ENCODE peak calls at places on chromosomes 5 and 9, in nine cellular contexts. F is choroid plexus epithelial cell, B is adrenal gland, I is fibroblast of pulmonary artery, Q is MM.1S, Y is HCEC 1CT, D is B cell, T is tibial nerve, S is fibroblast of mammary gland. L is an unnamed sample.

GRCh38 chr5:179858241-179858585 is 404 bp downstream of the MRNIP start:
- DNase-seq in D (peak), F (peak), B (no peak), Q (peak), S (no peak), I (peak), T (no peak), Y (no peak), L (peak)

GRCh38 chr5:65163698-65164097 is 318.0 kb downstream of the ADAMTS6 start:
- DNase-seq in F (peak), Q (no peak), I (no peak), D (no peak), T (no peak), Y (peak), B (no peak), S (peak), L (peak)

GRCh38 chr9:19876569-19877316 is 87.9 kb upstream of the SLC24A2 start:
- DNase-seq in F (peak), S (peak), D (no peak), Y (peak), I (no peak), T (no peak), B (no peak), Q (no peak), L (no peak)

GRCh38 chr5:72005676-72006075 is 101.6 kb upstream of the MAP1B start:
- DNase-seq in D (no peak), S (no peak), F (no peak), T (no peak), Y (no peak), Q (no peak), B (no peak), I (no peak), L (no peak)

GRCh38 chr5:147504001-147504400 is 5.9 kb downstream of the DPYSL3 start:
- DNase-seq in F (peak), B (no peak), T (no peak), I (peak), D (no peak), S (peak), Q (no peak), Y (peak), L (peak)

GRCh38 chr5:58800410-58800809 is 217.5 kb downstream of the RAB3C start:
- DNase-seq in Y (no peak), Q (no peak), T (no peak), S (no peak), D (no peak), F (no peak), I (no peak), B (no peak), L (no peak)

GRCh38 chr5:35851282-35851681 is 5.4 kb upstream of the IL7R start:
- DNase-seq in D (no peak), Q (no peak), B (no peak), I (peak), T (no peak), S (peak), Y (peak), F (peak), L (no peak)

GRCh38 chr9:17556935-17557334 is 21.9 kb upstream of the SH3GL2 start:
- DNase-seq in I (no peak), Q (no peak), F (no peak), S (no peak), Y (no peak), T (no peak), B (no peak), D (no peak), L (no peak)

GRCh38 chr5:131589510-131590348 is 45.3 kb downstream of the RAPGEF6 start:
- DNase-seq in D (peak), Y (peak), B (no peak), S (peak), I (peak), Q (peak), F (peak), T (no peak), L (peak)

GRCh38 chr9:96109718-96110351 is 192.1 kb downstream of the HSD17B3 start:
- DNase-seq in F (peak), D (no peak), T (no peak), I (peak), B (no peak), Y (peak), Q (no peak), S (peak), L (peak)

GRCh38 chr5:23820764-23821471 is 313.5 kb downstream of the PRDM9 start:
- DNase-seq in Q (peak), Y (peak), B (no peak), T (no peak), I (peak), F (peak), D (no peak), S (peak), L (peak)

GRCh38 chr5:16842916-16843315 is 93.2 kb downstream of the MYO10 start:
- DNase-seq in B (no peak), I (peak), Q (no peak), Y (no peak), F (no peak), T (no peak), D (no peak), S (no peak), L (no peak)

GRCh38 chr5:173746050-173746449 is 129.6 kb upstream of the BOD1 start:
- DNase-seq in Y (no peak), I (no peak), D (no peak), F (no peak), Q (peak), B (no peak), S (no peak), T (no peak), L (peak)

GRCh38 chr9:137311971-137312851 is 10.1 kb upstream of the NRARP start:
- DNase-seq in S (no peak), I (no peak), B (no peak), Y (no peak), Q (no peak), D (peak), F (no peak), T (no peak), L (no peak)

GRCh38 chr5:3303777-3304176 is 291.9 kb upstream of the IRX1 start:
- DNase-seq in B (no peak), F (no peak), I (no peak), D (no peak), Q (no peak), T (no peak), Y (no peak), S (no peak), L (no peak)

GRCh38 chr5:138641547-138642298 is 66.5 kb upstream of the HSPA9 start:
- DNase-seq in S (peak), B (peak), I (peak), T (peak), Y (peak), F (peak), D (no peak), Q (peak), L (peak)

GRCh38 chr5:120872292-120872691 is 408.2 kb downstream of the PRR16 start:
- DNase-seq in Y (no peak), I (no peak), F (no peak), T (no peak), Q (no peak), D (no peak), B (no peak), S (peak), L (no peak)

GRCh38 chr9:7338586-7339281 is 460.8 kb downstream of the DMAC1 start:
- DNase-seq in Y (no peak), B (no peak), F (no peak), S (no peak), T (no peak), Q (no peak), I (no peak), D (no peak), L (no peak)

GRCh38 chr9:97925497-97926334 is 3.4 kb upstream of the TRMO start:
- DNase-seq in Q (no peak), D (no peak), T (no peak), B (no peak), F (no peak), Y (no peak), I (no peak), S (no peak), L (no peak)

GRCh38 chr9:35776018-35776417 is 15.4 kb upstream of the NPR2 start:
- DNase-seq in F (no peak), S (no peak), B (no peak), I (no peak), Q (no peak), Y (no peak), D (no peak), T (no peak), L (peak)

GRCh38 chr9:121559183-121559582 is 59.5 kb upstream of the GGTA1 start:
- DNase-seq in B (no peak), F (peak), I (peak), Q (no peak), Y (no peak), S (peak), T (no peak), D (no peak), L (peak)

GRCh38 chr5:11293523-11293922 is 532.5 kb upstream of the DAP start:
- DNase-seq in D (no peak), T (no peak), S (no peak), B (no peak), Y (no peak), I (no peak), Q (no peak), F (no peak), L (no peak)

GRCh38 chr9:134185536-134186011 is 21.2 kb upstream of the RNU6ATAC start:
- DNase-seq in D (peak), Y (no peak), Q (peak), T (no peak), B (peak), F (no peak), S (peak), I (no peak), L (no peak)

GRCh38 chr9:70079364-70080103 is 35.9 kb downstream of the MAMDC2 start:
- DNase-seq in B (no peak), Y (peak), I (peak), T (no peak), Q (peak), D (no peak), S (peak), F (peak), L (no peak)

GRCh38 chr5:89449392-89450148 is 566.6 kb upstream of the MEF2C start:
- DNase-seq in S (no peak), Q (no peak), B (no peak), T (no peak), Y (no peak), D (no peak), I (no peak), F (no peak), L (no peak)

GRCh38 chr9:123354806-123355508 is 1.0 kb upstream of the CRB2 start:
- DNase-seq in F (no peak), B (no peak), D (no peak), T (no peak), S (no peak), Q (no peak), Y (no peak), I (no peak), L (peak)

GRCh38 chr9:117926031-117926655 is 221.9 kb downstream of the TLR4 start:
- DNase-seq in Y (no peak), F (no peak), T (no peak), B (no peak), S (no peak), I (no peak), D (no peak), Q (no peak), L (peak)

GRCh38 chr9:113953541-113953940 is 77.4 kb downstream of the ZNF618 start:
- DNase-seq in Y (peak), T (no peak), Q (no peak), D (no peak), S (peak), B (no peak), I (peak), F (peak), L (no peak)

GRCh38 chr5:61246768-61247307 is 84.6 kb upstream of the SMIM15 start:
- DNase-seq in Q (no peak), D (no peak), B (no peak), S (no peak), T (no peak), F (no peak), I (no peak), Y (no peak), L (no peak)

GRCh38 chr5:65198777-65199120 is 283.0 kb downstream of the ADAMTS6 start:
- DNase-seq in F (peak), S (peak), Q (no peak), D (no peak), B (no peak), I (peak), Y (peak), T (no peak), L (peak)

GRCh38 chr5:127303404-127303803 is 12.8 kb downstream of the MEGF10 start:
- DNase-seq in F (no peak), B (no peak), Y (no peak), I (no peak), S (no peak), T (no peak), Q (no peak), D (no peak), L (no peak)

GRCh38 chr5:68710514-68710913 is 383.3 kb upstream of the SLC30A5 start:
- DNase-seq in T (no peak), Q (no peak), I (no peak), F (no peak), S (no peak), D (no peak), B (no peak), Y (no peak), L (no peak)

GRCh38 chr5:119340597-119341218 is 15.1 kb upstream of the TNFAIP8 start:
- DNase-seq in F (no peak), B (no peak), Y (no peak), T (no peak), I (no peak), S (no peak), Q (peak), D (no peak), L (no peak)

GRCh38 chr9:89815061-89815902 is 210.5 kb downstream of the GADD45G start:
- DNase-seq in I (no peak), Q (no peak), S (no peak), T (no peak), B (peak), F (no peak), Y (no peak), D (peak), L (no peak)

GRCh38 chr5:169084775-169085566 is 216.0 kb downstream of the SLIT3 start:
- DNase-seq in Q (no peak), Y (no peak), T (no peak), I (no peak), F (no peak), D (no peak), B (peak), S (no peak), L (no peak)

GRCh38 chr5:62331921-62332320 is 25.9 kb downstream of the KIF2A start:
- DNase-seq in D (no peak), Q (no peak), F (no peak), Y (no peak), S (no peak), I (no peak), B (no peak), T (no peak), L (no peak)

GRCh38 chr9:126844085-126844484 is 16.4 kb upstream of the ZBTB34 start:
- DNase-seq in Y (peak), D (no peak), S (peak), B (no peak), I (peak), F (peak), T (no peak), Q (no peak), L (peak)

GRCh38 chr5:79886456-79886855 is 104.6 kb downstream of the MTX3 start:
- DNase-seq in T (no peak), Y (no peak), F (no peak), B (no peak), S (no peak), Q (peak), I (no peak), D (no peak), L (no peak)